ENCODE peak calls at places on chromosomes 13 and 19, in six cellular contexts. One of them, this sample, is unnamed.

GRCh38 chr13:99067160-99067985 is 89.5 kb upstream of the DOCK9 start:
- DNase-seq in MCF 10A: peak; percentile 50
- DNase-seq in fibroblast of lung: peak; percentile 94
- DNase-seq in cardiac muscle cell: no peak
- DNase-seq in omental fat pad: no peak
- DNase-seq in fibroblast of the aortic adventitia: peak; percentile 71
- DNase-seq in this sample: no peak

GRCh38 chr19:2627319-2627829 is 75.1 kb downstream of the GNG7 start:
- DNase-seq in MCF 10A: peak; percentile 98
- DNase-seq in fibroblast of lung: peak; percentile 99
- DNase-seq in cardiac muscle cell: no peak
- DNase-seq in omental fat pad: no peak
- DNase-seq in fibroblast of the aortic adventitia: peak; percentile 97
- DNase-seq in this sample: no peak

GRCh38 chr13:98821372-98822237 is 69.1 kb upstream of the SLC15A1 start:
- DNase-seq in MCF 10A: no peak
- DNase-seq in fibroblast of lung: peak; percentile 25
- DNase-seq in cardiac muscle cell: peak; percentile 11
- DNase-seq in omental fat pad: no peak
- DNase-seq in fibroblast of the aortic adventitia: peak; percentile 94
- DNase-seq in this sample: no peak

GRCh38 chr19:20051841-20052768 is 12.8 kb upstream of the ZNF682 start:
- DNase-seq in MCF 10A: no peak
- DNase-seq in fibroblast of lung: peak; percentile 99
- DNase-seq in cardiac muscle cell: peak; percentile 98
- DNase-seq in omental fat pad: peak; percentile 77
- DNase-seq in fibroblast of the aortic adventitia: peak; percentile 97
- DNase-seq in this sample: peak; percentile 92

GRCh38 chr13:48431987-48432615 is 19.2 kb upstream of the LPAR6 start:
- DNase-seq in MCF 10A: peak; percentile 27
- DNase-seq in fibroblast of lung: peak; percentile 41
- DNase-seq in cardiac muscle cell: no peak
- DNase-seq in omental fat pad: no peak
- DNase-seq in fibroblast of the aortic adventitia: peak; percentile 40
- DNase-seq in this sample: no peak

GRCh38 chr19:13825489-13826475 is 30.5 kb downstream of the ZSWIM4 start:
- DNase-seq in MCF 10A: peak; percentile 50
- DNase-seq in fibroblast of lung: no peak
- DNase-seq in cardiac muscle cell: peak; percentile 48
- DNase-seq in omental fat pad: no peak
- DNase-seq in fibroblast of the aortic adventitia: no peak
- DNase-seq in this sample: no peak

GRCh38 chr19:41698746-41699230 is 9.6 kb upstream of the CEACAM5 start:
- DNase-seq in MCF 10A: no peak
- DNase-seq in fibroblast of lung: no peak
- DNase-seq in cardiac muscle cell: no peak
- DNase-seq in omental fat pad: no peak
- DNase-seq in fibroblast of the aortic adventitia: no peak
- DNase-seq in this sample: no peak

GRCh38 chr19:34963531-34964406 is at the start of gene ZNF792:
- DNase-seq in MCF 10A: peak; percentile 46
- DNase-seq in fibroblast of lung: peak; percentile 51
- DNase-seq in cardiac muscle cell: peak; percentile 88
- DNase-seq in omental fat pad: no peak
- DNase-seq in fibroblast of the aortic adventitia: peak; percentile 25
- DNase-seq in this sample: peak; percentile 57

GRCh38 chr13:39779337-39780270 is 124.1 kb downstream of the COG6 start:
- DNase-seq in MCF 10A: no peak
- DNase-seq in fibroblast of lung: peak; percentile 62
- DNase-seq in cardiac muscle cell: no peak
- DNase-seq in omental fat pad: no peak
- DNase-seq in fibroblast of the aortic adventitia: peak; percentile 49
- DNase-seq in this sample: no peak

GRCh38 chr19:44607049-44607448 is 6.3 kb upstream of the IGSF23 start:
- DNase-seq in MCF 10A: no peak
- DNase-seq in fibroblast of lung: peak; percentile 41
- DNase-seq in cardiac muscle cell: no peak
- DNase-seq in omental fat pad: no peak
- DNase-seq in fibroblast of the aortic adventitia: peak; percentile 44
- DNase-seq in this sample: no peak

GRCh38 chr19:5079410-5079774 is 110.5 kb downstream of the KDM4B start:
- DNase-seq in MCF 10A: no peak
- DNase-seq in fibroblast of lung: no peak
- DNase-seq in cardiac muscle cell: no peak
- DNase-seq in omental fat pad: no peak
- DNase-seq in fibroblast of the aortic adventitia: no peak
- DNase-seq in this sample: no peak

GRCh38 chr19:44603201-44603945 is 10.0 kb upstream of the IGSF23 start:
- DNase-seq in MCF 10A: peak; percentile 81
- DNase-seq in fibroblast of lung: peak; percentile 92
- DNase-seq in cardiac muscle cell: no peak
- DNase-seq in omental fat pad: no peak
- DNase-seq in fibroblast of the aortic adventitia: peak; percentile 93
- DNase-seq in this sample: no peak

GRCh38 chr19:10001899-10002298 is 8.4 kb downstream of the COL5A3 start:
- DNase-seq in MCF 10A: peak; percentile 30
- DNase-seq in fibroblast of lung: no peak
- DNase-seq in cardiac muscle cell: no peak
- DNase-seq in omental fat pad: no peak
- DNase-seq in fibroblast of the aortic adventitia: no peak
- DNase-seq in this sample: no peak

GRCh38 chr19:48372904-48373303 is 8.7 kb downstream of the SYNGR4 start:
- DNase-seq in MCF 10A: peak; percentile 69
- DNase-seq in fibroblast of lung: peak; percentile 10
- DNase-seq in cardiac muscle cell: no peak
- DNase-seq in omental fat pad: no peak
- DNase-seq in fibroblast of the aortic adventitia: no peak
- DNase-seq in this sample: no peak

GRCh38 chr13:102260256-102260655 is 141.6 kb downstream of the FGF14 start:
- DNase-seq in MCF 10A: no peak
- DNase-seq in fibroblast of lung: no peak
- DNase-seq in cardiac muscle cell: no peak
- DNase-seq in omental fat pad: no peak
- DNase-seq in fibroblast of the aortic adventitia: no peak
- DNase-seq in this sample: no peak

GRCh38 chr19:55838251-55838650 is 1.9 kb downstream of the NLRP4 start:
- DNase-seq in MCF 10A: no peak
- DNase-seq in fibroblast of lung: no peak
- DNase-seq in cardiac muscle cell: no peak
- DNase-seq in omental fat pad: no peak
- DNase-seq in fibroblast of the aortic adventitia: no peak
- DNase-seq in this sample: no peak

GRCh38 chr19:50794778-50795664 is 4.8 kb downstream of the ACP4 start:
- DNase-seq in MCF 10A: peak; percentile 39
- DNase-seq in fibroblast of lung: no peak
- DNase-seq in cardiac muscle cell: no peak
- DNase-seq in omental fat pad: no peak
- DNase-seq in fibroblast of the aortic adventitia: no peak
- DNase-seq in this sample: no peak

GRCh38 chr13:94249512-94249911 is 230.0 kb downstream of the DCT start:
- DNase-seq in MCF 10A: peak; percentile 59
- DNase-seq in fibroblast of lung: peak; percentile 94
- DNase-seq in cardiac muscle cell: no peak
- DNase-seq in omental fat pad: no peak
- DNase-seq in fibroblast of the aortic adventitia: peak; percentile 78
- DNase-seq in this sample: no peak

GRCh38 chr13:85650613-85651012 is 148.6 kb downstream of the SLITRK6 start:
- DNase-seq in MCF 10A: peak; percentile 30
- DNase-seq in fibroblast of lung: no peak
- DNase-seq in cardiac muscle cell: no peak
- DNase-seq in omental fat pad: no peak
- DNase-seq in fibroblast of the aortic adventitia: no peak
- DNase-seq in this sample: no peak

GRCh38 chr19:16441661-16442071 is 30.1 kb downstream of the EPS15L1 start:
- DNase-seq in MCF 10A: peak; percentile 33
- DNase-seq in fibroblast of lung: no peak
- DNase-seq in cardiac muscle cell: peak; percentile 65
- DNase-seq in omental fat pad: no peak
- DNase-seq in fibroblast of the aortic adventitia: no peak
- DNase-seq in this sample: peak; percentile 32

GRCh38 chr13:23820530-23820929 is 68.7 kb downstream of the MIPEP start:
- DNase-seq in MCF 10A: no peak
- DNase-seq in fibroblast of lung: no peak
- DNase-seq in cardiac muscle cell: no peak
- DNase-seq in omental fat pad: no peak
- DNase-seq in fibroblast of the aortic adventitia: no peak
- DNase-seq in this sample: no peak

GRCh38 chr19:33202546-33203507 is 8.7 kb downstream of the LRP3 start:
- DNase-seq in MCF 10A: no peak
- DNase-seq in fibroblast of lung: no peak
- DNase-seq in cardiac muscle cell: no peak
- DNase-seq in omental fat pad: no peak
- DNase-seq in fibroblast of the aortic adventitia: no peak
- DNase-seq in this sample: no peak

GRCh38 chr13:110820311-110820710 is 94.6 kb downstream of the ANKRD10 start:
- DNase-seq in MCF 10A: no peak
- DNase-seq in fibroblast of lung: no peak
- DNase-seq in cardiac muscle cell: no peak
- DNase-seq in omental fat pad: no peak
- DNase-seq in fibroblast of the aortic adventitia: no peak
- DNase-seq in this sample: no peak

GRCh38 chr13:64471916-64472315 is 2758.2 kb downstream of the PCDH9 start:
- DNase-seq in MCF 10A: peak; percentile 43
- DNase-seq in fibroblast of lung: peak; percentile 51
- DNase-seq in cardiac muscle cell: peak; percentile 14
- DNase-seq in omental fat pad: no peak
- DNase-seq in fibroblast of the aortic adventitia: peak; percentile 81
- DNase-seq in this sample: no peak

GRCh38 chr13:109768616-109769015 is 17.8 kb downstream of the IRS2 start:
- DNase-seq in MCF 10A: no peak
- DNase-seq in fibroblast of lung: no peak
- DNase-seq in cardiac muscle cell: no peak
- DNase-seq in omental fat pad: no peak
- DNase-seq in fibroblast of the aortic adventitia: no peak
- DNase-seq in this sample: no peak

GRCh38 chr13:53545340-53545941 is 516.8 kb downstream of the OLFM4 start:
- DNase-seq in MCF 10A: no peak
- DNase-seq in fibroblast of lung: no peak
- DNase-seq in cardiac muscle cell: no peak
- DNase-seq in omental fat pad: no peak
- DNase-seq in fibroblast of the aortic adventitia: no peak
- DNase-seq in this sample: no peak
- TF ChIP-seq CTCF in MCF 10A: no peak
- TF ChIP-seq CTCF in fibroblast of lung: no peak
- TF ChIP-seq CTCF in cardiac muscle cell: no peak
- TF ChIP-seq CTCF in omental fat pad: no peak
- TF ChIP-seq CTCF in fibroblast of the aortic adventitia: no peak
- TF ChIP-seq CTCF in this sample: no peak

DNA sequence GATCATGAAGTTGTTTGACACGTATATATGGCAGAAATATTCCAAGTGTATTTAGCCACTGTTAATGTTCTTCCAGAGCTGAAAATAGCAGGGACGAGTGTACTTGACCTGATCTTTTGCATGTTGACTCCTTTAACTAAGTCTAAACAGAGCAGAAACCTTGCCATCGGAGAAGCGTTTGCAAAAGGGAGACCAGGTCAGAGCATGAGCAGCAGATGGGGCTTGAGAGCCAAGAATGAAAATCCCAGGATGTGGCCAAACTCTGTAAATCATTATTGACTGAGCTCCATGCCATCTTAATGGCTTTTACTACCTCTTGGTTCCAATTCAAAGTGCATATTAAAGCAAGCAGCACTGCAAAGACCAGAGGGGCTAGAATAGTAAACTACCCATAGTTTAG is 55.5 kb downstream of the FAM216B start:
- DNase-seq in MCF 10A: peak; percentile 12
- DNase-seq in fibroblast of lung: peak; percentile 18
- DNase-seq in cardiac muscle cell: peak; percentile 40
- DNase-seq in omental fat pad: no peak
- DNase-seq in fibroblast of the aortic adventitia: peak; percentile 70
- DNase-seq in this sample: no peak
- TF ChIP-seq CTCF in MCF 10A: no peak
- TF ChIP-seq CTCF in fibroblast of lung: peak; percentile 34
- TF ChIP-seq CTCF in cardiac muscle cell: peak; percentile 57
- TF ChIP-seq CTCF in omental fat pad: no peak
- TF ChIP-seq CTCF in fibroblast of the aortic adventitia: peak; percentile 57
- TF ChIP-seq CTCF in this sample: peak; percentile 44

GRCh38 chr19:12773571-12773970 is 1.8 kb downstream of the HOOK2 start:
- DNase-seq in MCF 10A: peak; percentile 55
- DNase-seq in fibroblast of lung: no peak
- DNase-seq in cardiac muscle cell: no peak
- DNase-seq in omental fat pad: no peak
- DNase-seq in fibroblast of the aortic adventitia: peak; percentile 55
- DNase-seq in this sample: no peak
- TF ChIP-seq CTCF in MCF 10A: peak; percentile 33
- TF ChIP-seq CTCF in fibroblast of lung: peak; percentile 40
- TF ChIP-seq CTCF in cardiac muscle cell: peak; percentile 31
- TF ChIP-seq CTCF in omental fat pad: no peak
- TF ChIP-seq CTCF in fibroblast of the aortic adventitia: peak; percentile 58
- TF ChIP-seq CTCF in this sample: no peak

GRCh38 chr13:46553886-46554855 is 1.2 kb downstream of the LRCH1 start:
- DNase-seq in MCF 10A: peak; percentile 81
- DNase-seq in fibroblast of lung: peak; percentile 89
- DNase-seq in cardiac muscle cell: peak; percentile 84
- DNase-seq in omental fat pad: peak; percentile 35
- DNase-seq in fibroblast of the aortic adventitia: peak; percentile 79
- DNase-seq in this sample: peak; percentile 40
- TF ChIP-seq CTCF in MCF 10A: no peak
- TF ChIP-seq CTCF in fibroblast of lung: peak; percentile 29
- TF ChIP-seq CTCF in cardiac muscle cell: peak; percentile 18
- TF ChIP-seq CTCF in omental fat pad: no peak
- TF ChIP-seq CTCF in fibroblast of the aortic adventitia: peak; percentile 25
- TF ChIP-seq CTCF in this sample: peak; percentile 30

GRCh38 chr13:44197791-44198770 is 175.5 kb upstream of the SERP2 start:
- DNase-seq in MCF 10A: no peak
- DNase-seq in fibroblast of lung: peak; percentile 57
- DNase-seq in cardiac muscle cell: peak; percentile 36
- DNase-seq in omental fat pad: no peak
- DNase-seq in fibroblast of the aortic adventitia: peak; percentile 64
- DNase-seq in this sample: no peak
- TF ChIP-seq CTCF in MCF 10A: no peak
- TF ChIP-seq CTCF in fibroblast of lung: no peak
- TF ChIP-seq CTCF in cardiac muscle cell: no peak
- TF ChIP-seq CTCF in omental fat pad: no peak
- TF ChIP-seq CTCF in fibroblast of the aortic adventitia: no peak
- TF ChIP-seq CTCF in this sample: no peak

DNA sequence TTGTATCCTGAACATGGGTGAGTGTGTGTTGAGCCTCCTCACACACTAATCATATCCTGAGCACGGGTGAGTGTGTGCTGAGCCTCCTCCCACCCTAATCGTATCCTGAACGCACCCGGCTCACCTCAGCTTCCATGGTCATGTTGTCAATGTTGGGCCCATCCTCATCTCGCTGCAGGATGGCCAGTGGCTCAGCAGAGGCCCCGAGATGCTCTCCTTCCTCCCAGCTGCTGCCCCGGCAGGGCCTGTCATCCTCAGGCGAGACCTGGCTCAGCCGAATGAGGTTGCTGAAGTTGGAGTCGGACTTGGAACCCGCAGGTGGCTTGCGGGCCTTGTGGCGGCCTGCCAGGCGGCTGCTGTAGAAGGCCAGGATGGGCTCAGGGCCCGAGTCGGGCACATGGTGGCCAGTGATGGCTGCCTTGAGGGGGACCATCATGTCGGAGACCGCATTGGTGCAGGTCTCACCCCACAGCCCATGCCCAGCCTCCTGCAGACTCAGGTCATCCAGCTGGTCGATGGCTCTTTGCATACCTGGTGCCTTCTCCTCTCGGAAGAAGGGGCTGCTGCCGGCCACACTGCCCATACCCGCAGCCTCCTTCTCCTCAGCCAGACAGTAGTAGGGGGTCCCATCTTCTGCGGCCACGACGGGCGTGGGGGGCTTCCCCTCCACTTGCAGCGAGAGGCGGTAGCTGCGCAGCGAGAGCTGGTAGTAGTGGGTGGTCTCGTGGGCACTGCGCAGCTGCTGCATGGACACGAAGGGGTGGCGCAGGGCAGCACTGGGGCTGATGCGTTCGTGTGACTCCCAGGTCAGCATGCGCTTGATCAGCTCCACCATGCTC is 9.6 kb downstream of the HIPK4 start:
- DNase-seq in MCF 10A: no peak
- DNase-seq in fibroblast of lung: no peak
- DNase-seq in cardiac muscle cell: no peak
- DNase-seq in omental fat pad: no peak
- DNase-seq in fibroblast of the aortic adventitia: no peak
- DNase-seq in this sample: no peak
- TF ChIP-seq CTCF in MCF 10A: no peak
- TF ChIP-seq CTCF in fibroblast of lung: no peak
- TF ChIP-seq CTCF in cardiac muscle cell: no peak
- TF ChIP-seq CTCF in omental fat pad: no peak
- TF ChIP-seq CTCF in fibroblast of the aortic adventitia: no peak
- TF ChIP-seq CTCF in this sample: no peak